ENCODE peak calls at places on chromosomes 12 and 14, in five cellular contexts. I is left cardiac atrium, F is activated T-cell treated with anti-CD3 and anti-CD28 coated beads for 1 hour, E is NCI-H2107, S is tibial nerve. Y is an unnamed sample.

GRCh38 chr12:26062566-26062965 is 62.3 kb downstream of the BHLHE41 start:
- DNase-seq in I (no peak), S (no peak), E (no peak), F (no peak), Y (no peak)

GRCh38 chr14:49770212-49770817 is 2.4 kb downstream of the KLHDC2 start:
- DNase-seq in F (no peak), S (no peak), E (no peak), I (no peak), Y (no peak)

GRCh38 chr12:71556881-71557280 is 106.8 kb downstream of the ZFC3H1 start:
- DNase-seq in I (no peak), S (no peak), F (no peak), E (no peak), Y (no peak)

GRCh38 chr14:92676031-92676430 is 72.4 kb downstream of the LGMN start:
- DNase-seq in F (no peak), S (no peak), E (no peak), I (no peak), Y (no peak)

GRCh38 chr12:109863961-109864712 is 16.2 kb downstream of the GLTP start:
- DNase-seq in F (no peak), I (no peak), S (no peak), E (no peak), Y (peak)

GRCh38 chr14:23494223-23494622 is 24.7 kb downstream of the NGDN start:
- DNase-seq in S (no peak), F (no peak), E (no peak), I (no peak), Y (no peak)

GRCh38 chr12:121495746-121496145 is 85.1 kb downstream of the KDM2B start:
- DNase-seq in I (no peak), F (no peak), E (no peak), S (no peak), Y (no peak)

GRCh38 chr14:67420102-67420739 is 8.3 kb upstream of the PLEK2 start:
- DNase-seq in I (no peak), F (no peak), E (no peak), S (no peak), Y (peak)

GRCh38 chr14:61569783-61570182 is 125.5 kb upstream of the HIF1A start:
- DNase-seq in F (peak), S (no peak), E (peak), I (peak), Y (peak)

GRCh38 chr14:51498411-51499227 is 153.1 kb upstream of the FRMD6 start:
- DNase-seq in I (no peak), E (no peak), S (no peak), F (no peak), Y (no peak)

Y was measured in activated gamma-delta T cell treated with Interleukin-2 at 50 U/mL for 16 hours.